ENCODE peak calls at places on chromosomes 4 and X, in four cellular contexts. S is HCT116, E is AG04450, J is fibroblast of the aortic adventitia. B is an unnamed sample.

GRCh38 chrX:44961817-44962607 is 89.0 kb downstream of the KDM6A start:
- DNase-seq in S (no peak), J (no peak), E (no peak), B (no peak)

GRCh38 chrX:3638280-3638873 is 75.1 kb downstream of the PRKX start:
- DNase-seq in S (peak), J (peak), E (no peak), B (peak)

GRCh38 chr4:80367737-80368136 is 32.2 kb downstream of the CFAP299 start:
- DNase-seq in E (no peak), S (no peak), J (peak), B (no peak)

GRCh38 chr4:105956566-105956965 is 61.3 kb downstream of the NPNT start:
- DNase-seq in S (no peak), E (no peak), J (no peak), B (no peak)

GRCh38 chr4:177194906-177195305 is 114.8 kb upstream of the NEIL3 start:
- DNase-seq in E (no peak), J (peak), S (no peak), B (no peak)

GRCh38 chr4:22363071-22363470 is 152.8 kb downstream of the ADGRA3 start:
- DNase-seq in J (no peak), S (no peak), E (no peak), B (no peak)

GRCh38 chr4:141432000-141432712 is 204.2 kb upstream of the IL15 start:
- DNase-seq in J (peak), E (no peak), S (no peak), B (no peak)

GRCh38 chr4:68873218-68873502 is 57.4 kb downstream of the UGT2B10 start:
- DNase-seq in S (no peak), E (no peak), J (no peak), B (no peak)

GRCh38 chr4:83993774-83994173 is 457.9 kb downstream of the GPAT3 start:
- DNase-seq in J (no peak), E (no peak), S (no peak), B (no peak)

GRCh38 chr4:7754565-7755262 is 184.9 kb downstream of the AFAP1 start:
- DNase-seq in J (no peak), S (no peak), E (no peak), B (no peak)

GRCh38 chr4:92303621-92304027 is at the start of gene GRID2:
- DNase-seq in J (peak), S (peak), E (no peak), B (no peak)

GRCh38 chrX:21255207-21255606 is 119.0 kb upstream of the CNKSR2 start:
- DNase-seq in J (no peak), S (no peak), E (no peak), B (no peak)

GRCh38 chr4:25814323-25814722 is 48.5 kb downstream of the SEL1L3 start:
- DNase-seq in J (peak), E (no peak), S (no peak), B (no peak)

GRCh38 chr4:108592674-108592986 is 27.7 kb upstream of the RPL34 start:
- DNase-seq in J (no peak), E (no peak), S (no peak), B (no peak)

GRCh38 chr4:184959786-184960185 is 58.5 kb upstream of the HELT start:
- DNase-seq in J (no peak), S (no peak), E (no peak), B (no peak)

GRCh38 chrX:54921427-54922021 is 900 bp downstream of the TRO start:
- DNase-seq in E (peak), S (no peak), J (peak), B (peak)

GRCh38 chr4:10186228-10187214 is 69.9 kb upstream of the WDR1 start:
- DNase-seq in J (peak), E (no peak), S (no peak), B (no peak)

GRCh38 chr4:61543976-61544375 is 343.9 kb downstream of the ADGRL3 start:
- DNase-seq in S (no peak), J (no peak), E (no peak), B (no peak)

GRCh38 chr4:139595989-139596679 is 40.1 kb upstream of the SETD7 start:
- DNase-seq in E (no peak), J (peak), S (no peak), B (no peak)

GRCh38 chr4:98967916-98968315 is 27.6 kb upstream of the METAP1 start:
- DNase-seq in S (no peak), E (no peak), J (no peak), B (no peak)

GRCh38 chr4:17189322-17189721 is 290.9 kb upstream of the LDB2 start:
- DNase-seq in J (peak), E (peak), S (no peak), B (peak)

GRCh38 chr4:93658443-93658842 is 170.1 kb upstream of the ATOH1 start:
- DNase-seq in S (no peak), J (no peak), E (no peak), B (no peak)

GRCh38 chr4:73376251-73376650 is 27.8 kb upstream of the ALB start:
- DNase-seq in E (no peak), S (no peak), J (no peak), B (no peak)

GRCh38 chrX:105190252-105190853 is 30.1 kb downstream of the TEX13A start:
- DNase-seq in S (no peak), E (no peak), J (peak), B (no peak)

GRCh38 chr4:1928356-1929235 is 57.4 kb downstream of the NSD2 start:
- DNase-seq in E (no peak), J (no peak), S (no peak), B (no peak)

DNA sequence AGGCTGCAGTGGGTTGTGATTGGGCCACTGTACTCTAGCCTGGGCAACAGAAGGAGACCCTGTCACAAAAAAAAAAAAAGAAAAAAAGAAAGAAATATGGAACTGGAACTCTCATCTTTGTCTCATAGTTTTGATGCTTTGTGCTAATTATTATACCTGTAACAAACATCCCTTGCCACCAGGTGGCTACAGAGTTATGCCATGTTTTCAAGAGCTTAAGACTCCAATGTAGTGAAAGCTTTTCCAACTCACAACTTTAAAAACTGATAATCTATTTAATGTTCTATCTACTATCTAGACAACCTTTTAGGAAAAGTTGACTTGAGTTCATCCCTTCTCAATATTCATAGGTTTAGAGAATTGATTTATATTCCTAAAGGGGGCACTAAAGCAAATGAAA is 42.4 kb downstream of the HTR2C start:
- DNase-seq in S (no peak), E (no peak), J (peak), B (no peak)
- TF ChIP-seq CTCF in S (peak), E (peak), J (peak), B (peak)

DNA sequence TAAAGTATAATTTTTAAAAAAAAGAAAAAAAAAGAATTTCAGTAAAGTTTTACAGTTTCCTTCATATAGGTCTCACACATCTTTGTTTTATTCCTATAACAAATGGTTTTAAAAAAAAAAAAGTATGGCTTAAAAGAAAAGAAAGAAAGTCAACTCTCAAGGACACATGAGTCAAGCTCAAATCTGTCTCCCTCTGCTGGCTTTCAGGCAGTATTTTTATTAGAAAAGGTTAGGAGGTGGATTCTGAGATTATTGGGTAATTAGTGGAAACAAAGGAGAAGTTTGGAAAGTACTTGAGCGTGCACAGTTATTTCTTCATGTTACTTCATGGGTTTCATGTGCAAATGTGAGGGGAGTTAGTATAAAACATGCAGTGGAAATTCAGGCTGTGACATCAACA is 36.6 kb upstream of the BTC start:
- DNase-seq in J (no peak), S (no peak), E (no peak), B (no peak)
- TF ChIP-seq CTCF in J (peak), S (no peak), E (peak), B (no peak)

DNA sequence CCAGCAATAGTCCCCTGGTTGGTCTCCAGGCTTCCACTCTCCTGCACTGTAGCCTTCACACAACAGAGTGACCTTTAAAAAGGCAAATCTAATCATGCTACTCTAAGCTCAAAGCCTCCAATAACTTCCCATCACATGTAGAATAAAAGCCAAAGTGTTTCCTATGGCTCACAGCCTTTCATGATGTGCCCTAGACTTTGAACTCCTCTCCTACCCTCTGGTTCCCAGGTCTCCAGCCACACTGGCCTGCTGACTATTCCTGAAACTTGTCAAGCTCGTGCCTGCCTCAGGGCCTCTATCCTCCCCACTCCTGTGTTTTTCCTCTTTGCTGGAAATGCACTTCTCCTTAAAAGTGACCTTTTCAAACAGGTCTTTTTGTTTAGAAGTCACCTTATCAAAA is 3.1 kb downstream of the MANBA start:
- DNase-seq in J (no peak), S (no peak), E (no peak), B (no peak)
- TF ChIP-seq CTCF in J (no peak), S (no peak), E (no peak), B (no peak)

DNA sequence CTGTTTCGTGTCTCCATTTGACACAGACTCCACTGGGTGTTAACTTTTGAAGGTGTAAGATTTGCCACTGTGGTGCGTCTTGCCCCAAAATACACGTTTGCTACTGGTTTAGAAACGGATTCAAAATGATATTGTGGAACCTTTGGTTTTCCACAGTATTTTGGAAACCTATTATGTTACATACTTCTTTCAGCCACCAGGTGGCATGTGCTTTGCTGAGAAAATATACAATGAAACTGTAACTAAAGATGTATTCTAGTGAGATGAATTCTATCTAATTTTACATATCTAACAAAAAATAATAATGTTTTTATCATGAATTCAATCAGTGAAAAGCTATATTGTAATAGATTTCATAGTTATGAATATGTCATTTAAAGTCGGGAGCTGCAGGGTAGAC is 28.4 kb upstream of the SLITRK4 start:
- DNase-seq in S (no peak), E (no peak), J (peak), B (no peak)
- TF ChIP-seq CTCF in S (no peak), E (no peak), J (peak), B (peak)

DNA sequence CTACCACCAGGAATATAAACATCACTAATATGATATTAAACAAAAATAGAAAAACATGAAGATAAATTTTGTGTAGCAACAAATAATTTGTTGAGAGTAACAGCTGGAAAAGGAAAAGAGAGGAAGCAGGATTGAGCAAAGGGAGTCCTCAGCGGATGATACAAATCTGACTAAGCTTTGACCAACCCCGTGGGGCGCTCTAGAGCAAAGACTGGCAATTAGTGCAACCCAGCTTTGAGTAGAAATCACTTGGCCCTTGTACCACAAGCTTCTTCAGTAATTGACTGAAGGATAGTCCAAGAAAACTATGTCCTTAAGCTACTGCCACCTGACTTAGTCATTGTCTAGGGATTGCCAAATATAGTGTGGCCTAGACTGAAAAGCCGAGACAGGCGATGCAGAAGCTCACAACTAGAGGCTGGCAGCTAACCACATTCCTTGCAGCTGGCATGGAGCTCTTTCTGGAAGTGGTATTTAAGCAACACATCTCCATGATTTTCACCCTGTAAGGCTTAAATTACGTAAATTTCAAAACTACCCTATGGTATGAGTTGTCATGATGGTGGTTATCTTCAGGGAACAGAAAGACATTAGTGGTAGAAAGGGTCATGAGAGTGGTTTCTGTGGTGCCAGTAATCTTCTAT is 396.0 kb downstream of the PDGFC start:
- DNase-seq in J (no peak), E (no peak), S (no peak), B (no peak)
- TF ChIP-seq CTCF in J (no peak), E (no peak), S (no peak), B (no peak)

DNA sequence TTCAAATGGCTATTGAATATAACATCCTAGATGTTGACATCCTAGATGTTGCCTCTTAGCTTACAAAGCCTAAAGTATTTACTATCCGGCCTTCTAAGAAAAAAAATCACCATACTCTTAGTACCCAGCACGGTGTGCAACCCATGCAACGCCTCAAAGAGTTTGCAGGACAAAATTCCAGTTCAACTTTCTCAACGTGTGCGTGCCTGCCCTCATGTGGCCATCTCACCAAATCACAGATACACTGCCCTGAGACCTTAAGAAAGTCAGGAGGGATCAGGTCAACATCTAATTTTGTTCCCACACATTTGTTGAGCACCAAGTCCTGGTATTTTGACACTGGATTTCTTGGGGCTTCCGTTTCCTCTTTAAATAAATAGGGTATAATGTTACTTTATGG is 68.3 kb downstream of the CRMP1 start:
- DNase-seq in E (no peak), J (peak), S (peak), B (no peak)
- TF ChIP-seq CTCF in E (peak), J (peak), S (peak), B (peak)

GRCh38 chr4:4985036-4985435 is 34.2 kb downstream of the CYTL1 start:
- DNase-seq in J (no peak), E (no peak), S (no peak), B (no peak)

GRCh38 chr4:4987656-4988055 is 31.6 kb downstream of the CYTL1 start:
- DNase-seq in E (no peak), J (no peak), S (no peak), B (no peak)

GRCh38 chr4:4986856-4987255 is 32.4 kb downstream of the CYTL1 start:
- DNase-seq in E (no peak), J (no peak), S (no peak), B (no peak)

GRCh38 chr4:4984186-4984585 is 35.1 kb downstream of the CYTL1 start:
- DNase-seq in E (no peak), J (no peak), S (no peak), B (no peak)

DNA sequence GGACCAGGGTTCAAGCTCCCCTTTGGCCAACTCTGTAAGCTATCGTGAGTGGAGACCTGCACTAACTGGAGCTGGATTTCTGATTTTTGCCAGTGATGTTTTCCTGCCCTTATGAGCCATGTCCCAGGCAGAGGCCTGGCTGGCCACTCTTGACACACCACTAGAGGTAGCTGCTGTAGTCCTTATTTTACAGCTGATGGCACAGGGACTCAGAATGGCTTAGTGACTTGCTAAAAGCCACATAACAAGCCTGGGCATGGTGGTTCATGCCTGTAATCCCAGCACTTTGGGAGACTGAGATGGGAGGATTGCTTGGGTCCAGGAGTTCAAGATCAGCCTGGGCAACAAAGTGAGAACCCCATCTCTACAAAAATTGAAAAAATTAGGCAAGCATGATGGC is 33.4 kb downstream of the CYTL1 start:
- DNase-seq in E (no peak), J (peak), S (no peak), B (no peak)
- TF ChIP-seq CTCF in E (peak), J (peak), S (peak), B (peak)

GRCh38 chrX:115940888-115941332 is 229.6 kb upstream of the AGTR2 start:
- DNase-seq in S (no peak), J (peak), E (no peak), B (peak)
- TF ChIP-seq CTCF in S (no peak), J (peak), E (no peak), B (peak)

DNA sequence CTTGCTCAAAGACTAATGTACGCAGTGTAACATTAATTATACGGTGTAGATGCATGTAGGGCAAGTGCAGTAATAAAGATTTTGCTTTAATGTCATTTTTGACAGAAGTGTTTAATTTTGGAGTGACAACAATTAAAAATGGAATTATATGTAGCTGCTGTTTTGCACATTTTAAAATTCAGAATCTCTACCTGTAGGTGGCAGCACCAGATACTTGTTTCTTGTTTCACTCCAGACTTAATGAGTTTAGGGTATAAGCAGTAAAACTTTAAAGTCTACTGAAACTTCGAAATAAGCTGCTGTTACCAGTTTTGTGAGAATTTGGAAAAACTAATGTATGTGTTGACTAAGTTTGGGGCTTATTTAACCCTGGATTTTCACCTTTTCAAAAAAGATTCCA is 144.9 kb downstream of the POLA1 start:
- DNase-seq in E (no peak), S (no peak), J (peak), B (peak)
- TF ChIP-seq CTCF in E (peak), S (peak), J (peak), B (peak)